ENCODE peak calls at places on chromosomes 11 and 22, in six cellular contexts. D is stimulated activated CD8-positive, alpha-beta memory T cell treated with anti-CD3 and anti-CD28 coated beads, Interleukin-4, amount 100 ng/mL, for 1 hour; E is GM06990; F is activated naive CD8-positive, alpha-beta T cell treated with anti-CD3 and anti-CD28 coated beads for 36 hours; C is amniotic stem cell; N is activated T-cell treated with anti-CD3 and anti-CD28 coated beads for 1 hour. I is an unnamed sample.

GRCh38 chr22:30426395-30427353 is 1.1 kb downstream of the MTFP1 start:
- DNase-seq in C (peak), D (peak), F (peak), E (peak), N (peak), I (no peak)

GRCh38 chr22:27466229-27466628 is 335.3 kb downstream of the MN1 start:
- DNase-seq in N (no peak), F (no peak), E (no peak), D (no peak), C (no peak), I (no peak)

GRCh38 chr11:82927264-82927880 is 25.8 kb downstream of the DDIAS start:
- DNase-seq in E (no peak), C (peak), D (no peak), N (no peak), F (no peak), I (no peak)

GRCh38 chr11:74941492-74941891 is 7.4 kb downstream of the XRRA1 start:
- DNase-seq in E (no peak), F (no peak), D (no peak), C (no peak), N (no peak), I (no peak)

GRCh38 chr22:28243539-28243938 is 324.5 kb upstream of the PITPNB start:
- DNase-seq in C (no peak), D (no peak), N (no peak), F (no peak), E (no peak), I (no peak)

GRCh38 chr11:75815345-75815983 is 454 bp downstream of the UVRAG start:
- DNase-seq in N (peak), F (peak), E (peak), D (peak), C (no peak), I (peak)

GRCh38 chr11:62487136-62487535 is 59.5 kb downstream of the AHNAK start:
- DNase-seq in F (no peak), C (no peak), E (no peak), N (no peak), D (no peak), I (no peak)

GRCh38 chr11:15725246-15725645 is 610.5 kb downstream of the INSC start:
- DNase-seq in N (no peak), F (no peak), E (no peak), C (no peak), D (no peak), I (no peak)

GRCh38 chr11:68903631-68904457 is at the start of the genes IGHMBP2 and MRPL21:
- DNase-seq in C (peak), D (peak), E (peak), N (peak), F (peak), I (no peak)

GRCh38 chr11:128029219-128029722 is 558.1 kb downstream of the ETS1 start:
- DNase-seq in N (no peak), D (no peak), C (no peak), E (no peak), F (no peak), I (no peak)

GRCh38 chr11:117484159-117484558 is 156.5 kb downstream of the CEP164 start:
- DNase-seq in C (no peak), D (no peak), N (no peak), F (no peak), E (no peak), I (no peak)

GRCh38 chr11:79088967-79089366 is 351.9 kb downstream of the TENM4 start:
- DNase-seq in D (no peak), N (no peak), E (no peak), C (no peak), F (no peak), I (no peak)

GRCh38 chr11:69674267-69674885 is 777 bp downstream of the LTO1 start:
- DNase-seq in E (no peak), D (no peak), N (no peak), C (peak), F (peak), I (no peak)

GRCh38 chr11:6778518-6778917 is 4.3 kb upstream of the OR2AG1 start:
- DNase-seq in C (no peak), F (no peak), D (no peak), E (no peak), N (no peak), I (no peak)

GRCh38 chr22:29885610-29886009 is 2.6 kb downstream of the MTMR3 start:
- DNase-seq in C (no peak), F (no peak), D (no peak), N (no peak), E (no peak), I (no peak)

GRCh38 chr11:6437423-6437822 is 3.4 kb downstream of the HPX start:
- DNase-seq in C (no peak), E (no peak), F (no peak), D (no peak), N (no peak), I (no peak)

GRCh38 chr11:82701847-82702520 is 31.7 kb downstream of the FAM181B start:
- DNase-seq in F (peak), C (no peak), E (no peak), D (no peak), N (no peak), I (no peak)

GRCh38 chr11:37689951-37690350 is 1091.9 kb upstream of the RAG2 start:
- DNase-seq in D (no peak), E (no peak), N (no peak), C (peak), F (no peak), I (no peak)

GRCh38 chr11:36425593-36426206 is 84.4 kb downstream of the TRAF6 start:
- DNase-seq in N (no peak), F (no peak), C (no peak), E (no peak), D (no peak), I (no peak)

GRCh38 chr11:90251599-90251998 is 28.8 kb upstream of the CHORDC1 start:
- DNase-seq in D (no peak), F (no peak), E (no peak), C (no peak), N (no peak), I (no peak)

GRCh38 chr11:131099013-131099412 is 182.7 kb upstream of the SNX19 start:
- DNase-seq in D (no peak), E (no peak), N (no peak), C (no peak), F (no peak), I (no peak)

GRCh38 chr11:104191124-104191523 is 27.2 kb upstream of the PDGFD start:
- DNase-seq in D (no peak), C (no peak), N (no peak), E (no peak), F (no peak), I (no peak)

GRCh38 chr11:6557063-6557462 is 46.4 kb downstream of the RRP8 start:
- DNase-seq in F (no peak), C (no peak), D (no peak), E (no peak), N (no peak), I (no peak)

GRCh38 chr11:110450246-110450645 is 20.5 kb downstream of the FDX1 start:
- DNase-seq in D (no peak), F (no peak), E (no peak), N (no peak), C (no peak), I (no peak)

GRCh38 chr22:38766076-38766777 is 10.4 kb upstream of the SUN2 start:
- DNase-seq in E (no peak), C (peak), N (no peak), D (peak), F (no peak), I (no peak)

GRCh38 chr11:1640076-1640946 is 10.7 kb downstream of the KRTAP5-5 start:
- DNase-seq in D (no peak), F (no peak), E (no peak), N (peak), C (no peak), I (no peak)

GRCh38 chr22:31337178-31337577 is 9.0 kb downstream of the PATZ1 start:
- DNase-seq in F (peak), N (no peak), D (no peak), C (no peak), E (no peak), I (no peak)

GRCh38 chr22:50711446-50712340 is 26.3 kb upstream of the ACR start:
- DNase-seq in C (no peak), F (no peak), N (no peak), D (no peak), E (no peak), I (no peak)

GRCh38 chr11:115959098-115959497 is 454.9 kb upstream of the CADM1 start:
- DNase-seq in C (no peak), N (no peak), F (no peak), E (no peak), D (no peak), I (no peak)

GRCh38 chr11:28863422-28863821 is 755.2 kb downstream of the METTL15 start:
- DNase-seq in C (no peak), D (no peak), N (no peak), E (no peak), F (no peak), I (no peak)

GRCh38 chr22:34804588-34804987 is 261.4 kb upstream of the ISX start:
- DNase-seq in E (no peak), F (no peak), C (no peak), D (no peak), N (no peak), I (no peak)

GRCh38 chr22:28983788-28984441 is 77.7 kb downstream of the C22orf31 start:
- DNase-seq in E (no peak), N (no peak), D (no peak), F (no peak), C (no peak), I (no peak)